ENCODE peak calls at places on chromosomes 13 and 19, in seven cellular contexts. One of them, this sample, is unnamed.

GRCh38 chr13:113860579-113861432 is 3.1 kb downstream of the GAS6 start:
- DNase-seq in cardiac muscle cell: peak
- DNase-seq in pancreas: peak
- DNase-seq in tibial nerve: no peak
- DNase-seq in right cardiac atrium: no peak
- DNase-seq in fibroblast of pulmonary artery: peak
- DNase-seq in fibroblast of lung: peak
- DNase-seq in this sample: no peak

GRCh38 chr19:34645551-34645950 is 31.4 kb downstream of the SCGB2B2 start:
- DNase-seq in cardiac muscle cell: peak
- DNase-seq in pancreas: no peak
- DNase-seq in tibial nerve: no peak
- DNase-seq in right cardiac atrium: no peak
- DNase-seq in fibroblast of pulmonary artery: no peak
- DNase-seq in fibroblast of lung: no peak
- DNase-seq in this sample: no peak

GRCh38 chr19:16425019-16425418 is 46.8 kb downstream of the EPS15L1 start:
- DNase-seq in cardiac muscle cell: no peak
- DNase-seq in pancreas: no peak
- DNase-seq in tibial nerve: no peak
- DNase-seq in right cardiac atrium: no peak
- DNase-seq in fibroblast of pulmonary artery: no peak
- DNase-seq in fibroblast of lung: no peak
- DNase-seq in this sample: no peak

GRCh38 chr13:39378293-39378692 is 224.7 kb downstream of the LHFPL6 start:
- DNase-seq in cardiac muscle cell: no peak
- DNase-seq in pancreas: no peak
- DNase-seq in tibial nerve: no peak
- DNase-seq in right cardiac atrium: no peak
- DNase-seq in fibroblast of pulmonary artery: no peak
- DNase-seq in fibroblast of lung: no peak
- DNase-seq in this sample: no peak

GRCh38 chr13:69585656-69586055 is 522.0 kb upstream of the ATXN8OS start:
- DNase-seq in cardiac muscle cell: no peak
- DNase-seq in pancreas: no peak
- DNase-seq in tibial nerve: no peak
- DNase-seq in right cardiac atrium: no peak
- DNase-seq in fibroblast of pulmonary artery: no peak
- DNase-seq in fibroblast of lung: no peak
- DNase-seq in this sample: no peak

GRCh38 chr19:1146858-1147780 is 26.9 kb downstream of the SBNO2 start:
- DNase-seq in cardiac muscle cell: no peak
- DNase-seq in pancreas: no peak
- DNase-seq in tibial nerve: no peak
- DNase-seq in right cardiac atrium: no peak
- DNase-seq in fibroblast of pulmonary artery: no peak
- DNase-seq in fibroblast of lung: no peak
- DNase-seq in this sample: no peak

GRCh38 chr19:1244693-1245451 is 3.3 kb downstream of the ATP5F1D start:
- DNase-seq in cardiac muscle cell: no peak
- DNase-seq in pancreas: peak
- DNase-seq in tibial nerve: no peak
- DNase-seq in right cardiac atrium: peak
- DNase-seq in fibroblast of pulmonary artery: no peak
- DNase-seq in fibroblast of lung: no peak
- DNase-seq in this sample: no peak

GRCh38 chr13:113002206-113002821 is 33.3 kb downstream of the MCF2L start:
- DNase-seq in cardiac muscle cell: peak
- DNase-seq in pancreas: peak
- DNase-seq in tibial nerve: no peak
- DNase-seq in right cardiac atrium: no peak
- DNase-seq in fibroblast of pulmonary artery: no peak
- DNase-seq in fibroblast of lung: no peak
- DNase-seq in this sample: no peak

GRCh38 chr19:51607920-51608562 is 22.2 kb downstream of the SIGLEC5 start:
- DNase-seq in cardiac muscle cell: peak
- DNase-seq in pancreas: peak
- DNase-seq in tibial nerve: peak
- DNase-seq in right cardiac atrium: peak
- DNase-seq in fibroblast of pulmonary artery: peak
- DNase-seq in fibroblast of lung: peak
- DNase-seq in this sample: peak

DNA sequence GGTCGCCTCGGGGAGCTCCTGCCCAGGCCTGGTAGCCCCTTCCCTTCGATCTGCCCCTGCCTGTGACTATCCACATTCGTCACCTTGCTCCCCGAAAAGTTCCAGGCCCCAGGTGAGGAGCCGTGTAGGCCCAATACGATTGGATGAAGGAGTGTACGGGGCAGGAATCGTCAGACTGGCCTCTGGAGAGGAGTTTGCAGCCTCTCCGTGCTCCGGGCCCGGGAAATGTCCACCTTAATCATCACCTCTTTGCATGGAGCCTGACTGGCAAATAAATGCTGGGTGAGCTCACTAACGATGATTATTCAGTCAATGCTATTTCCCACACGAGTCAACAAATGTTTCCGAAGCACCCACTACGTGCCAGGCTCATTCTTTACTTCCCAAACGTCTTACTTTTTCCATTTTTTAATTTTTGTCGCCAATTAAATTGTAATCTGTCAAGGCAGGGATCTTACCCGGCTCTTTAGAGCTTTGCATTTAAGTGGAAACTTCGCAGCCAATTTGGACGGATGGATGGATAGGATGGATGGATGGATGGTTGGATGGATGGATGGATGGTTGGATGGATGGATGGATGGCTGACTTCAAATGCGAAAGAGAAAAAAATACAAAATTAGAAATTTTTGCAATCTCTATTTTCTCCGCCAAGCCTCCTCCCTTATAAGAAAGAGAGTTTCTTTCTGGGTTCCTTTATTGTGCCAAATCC is 45.8 kb downstream of the TGDS start:
- DNase-seq in cardiac muscle cell: no peak
- DNase-seq in pancreas: no peak
- DNase-seq in tibial nerve: peak
- DNase-seq in right cardiac atrium: no peak
- DNase-seq in fibroblast of pulmonary artery: peak
- DNase-seq in fibroblast of lung: peak
- DNase-seq in this sample: peak
- H3K4me3 ChIP-seq in cardiac muscle cell: peak
- H3K4me3 ChIP-seq in pancreas: peak
- H3K4me3 ChIP-seq in tibial nerve: peak
- H3K4me3 ChIP-seq in right cardiac atrium: peak
- H3K4me3 ChIP-seq in fibroblast of pulmonary artery: peak
- H3K4me3 ChIP-seq in fibroblast of lung: peak
- H3K4me3 ChIP-seq in this sample: peak

DNA sequence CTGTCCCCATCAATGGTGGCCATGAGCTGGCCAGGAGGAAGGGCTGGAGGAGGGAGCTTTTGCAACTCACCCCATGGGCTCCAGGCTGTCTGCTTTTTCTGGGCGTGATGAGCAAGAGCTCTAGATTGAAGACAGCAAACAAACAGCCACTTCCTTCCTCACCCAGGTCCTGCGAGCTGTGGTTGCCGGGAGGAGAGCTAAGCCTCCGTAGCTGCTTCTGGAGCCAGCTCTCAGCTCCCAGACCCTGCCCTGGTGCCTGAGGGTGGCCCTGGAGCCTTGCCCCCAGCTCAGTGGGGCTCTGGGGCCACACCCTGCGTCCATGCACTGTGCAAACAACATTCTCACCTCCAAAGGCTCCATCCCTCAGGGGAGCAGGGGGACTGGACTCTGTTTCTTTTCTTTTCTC is 6.2 kb downstream of the MYO1F start:
- DNase-seq in cardiac muscle cell: no peak
- DNase-seq in pancreas: no peak
- DNase-seq in tibial nerve: no peak
- DNase-seq in right cardiac atrium: peak
- DNase-seq in fibroblast of pulmonary artery: peak
- DNase-seq in fibroblast of lung: peak
- DNase-seq in this sample: peak
- H3K4me3 ChIP-seq in cardiac muscle cell: no peak
- H3K4me3 ChIP-seq in pancreas: no peak
- H3K4me3 ChIP-seq in tibial nerve: no peak
- H3K4me3 ChIP-seq in right cardiac atrium: no peak
- H3K4me3 ChIP-seq in fibroblast of pulmonary artery: no peak
- H3K4me3 ChIP-seq in fibroblast of lung: no peak
- H3K4me3 ChIP-seq in this sample: no peak

GRCh38 chr19:39032164-39032918 is at the start of gene FBXO27:
- DNase-seq in cardiac muscle cell: peak
- DNase-seq in pancreas: no peak
- DNase-seq in tibial nerve: no peak
- DNase-seq in right cardiac atrium: peak
- DNase-seq in fibroblast of pulmonary artery: no peak
- DNase-seq in fibroblast of lung: peak
- DNase-seq in this sample: peak
- H3K4me3 ChIP-seq in cardiac muscle cell: peak
- H3K4me3 ChIP-seq in pancreas: peak
- H3K4me3 ChIP-seq in tibial nerve: peak
- H3K4me3 ChIP-seq in right cardiac atrium: peak
- H3K4me3 ChIP-seq in fibroblast of pulmonary artery: peak
- H3K4me3 ChIP-seq in fibroblast of lung: peak
- H3K4me3 ChIP-seq in this sample: peak

GRCh38 chr19:13817615-13818371 is 22.6 kb downstream of the ZSWIM4 start:
- DNase-seq in cardiac muscle cell: peak
- DNase-seq in pancreas: peak
- DNase-seq in tibial nerve: no peak
- DNase-seq in right cardiac atrium: peak
- DNase-seq in fibroblast of pulmonary artery: no peak
- DNase-seq in fibroblast of lung: no peak
- DNase-seq in this sample: no peak
- H3K4me3 ChIP-seq in cardiac muscle cell: peak
- H3K4me3 ChIP-seq in pancreas: peak
- H3K4me3 ChIP-seq in tibial nerve: no peak
- H3K4me3 ChIP-seq in right cardiac atrium: no peak
- H3K4me3 ChIP-seq in fibroblast of pulmonary artery: no peak
- H3K4me3 ChIP-seq in fibroblast of lung: no peak
- H3K4me3 ChIP-seq in this sample: no peak

This sample was measured in bronchial epithelial cell.